ENCODE peak calls at places on chromosome 9, in six cellular contexts. V is aorta; X is K562; Z is psoas muscle; A is activated CD8-positive, alpha-beta memory T cell treated with anti-CD3 and anti-CD28 coated beads, Interleukin-2, amount 10 ng/mL, durations not matched to agents 7 days and 5 days; T is CD4-positive, alpha-beta T cell. M is an unnamed sample.

GRCh38 chr9:130542457-130543228 is 36.7 kb upstream of the FUBP3 start:
- ATAC-seq in A (no peak), T (no peak), X (peak; percentile 55), Z (no peak), V (no peak), M (no peak)

GRCh38 chr9:3900673-3901318 is 375.0 kb upstream of the RFX3 start:
- ATAC-seq in V (no peak), Z (no peak), A (no peak), T (no peak), X (no peak), M (no peak)

GRCh38 chr9:2411459-2412215 is 209.9 kb upstream of the VLDLR start:
- ATAC-seq in T (no peak), V (no peak), Z (no peak), A (no peak), X (no peak), M (no peak)

GRCh38 chr9:110016340-110016739 is 191.6 kb downstream of the C9orf152 start:
- ATAC-seq in X (no peak), A (no peak), T (no peak), V (peak; percentile 29), Z (no peak), M (peak; percentile 71)

GRCh38 chr9:8428389-8428788 is 628.8 kb upstream of the DMAC1 start:
- ATAC-seq in Z (no peak), X (no peak), V (no peak), A (peak; percentile 56), T (no peak), M (no peak)

GRCh38 chr9:122265265-122265900 is 701 bp downstream of the MRRF start:
- ATAC-seq in A (peak; percentile 53), T (peak; percentile 22), Z (peak; percentile 39), V (no peak), X (peak; percentile 33), M (peak; percentile 74)

GRCh38 chr9:129206921-129207320 is 28.9 kb upstream of the IER5L start:
- ATAC-seq in X (no peak), A (no peak), V (no peak), T (peak; percentile 62), Z (no peak), M (no peak)

GRCh38 chr9:131717719-131718460 is 22.0 kb downstream of the RAPGEF1 start:
- ATAC-seq in Z (peak; percentile 75), A (no peak), V (no peak), T (no peak), X (no peak), M (no peak)

GRCh38 chr9:133961226-133962165 is 30.6 kb downstream of the VAV2 start:
- ATAC-seq in A (no peak), Z (no peak), X (no peak), T (no peak), V (no peak), M (peak; percentile 43)

GRCh38 chr9:12813960-12814876 is 39.4 kb downstream of the LURAP1L start:
- ATAC-seq in V (peak; percentile 88), T (no peak), A (no peak), Z (peak; percentile 93), X (peak; percentile 32), M (no peak)

GRCh38 chr9:7081065-7081600 is 323.4 kb downstream of the KDM4C start:
- ATAC-seq in T (no peak), Z (peak; percentile 72), V (no peak), X (no peak), A (no peak), M (no peak)

GRCh38 chr9:81671880-81672280 is 17.5 kb downstream of the TLE1 start:
- ATAC-seq in T (no peak), V (peak; percentile 93), Z (peak; percentile 93), X (no peak), A (no peak), M (no peak)

GRCh38 chr9:91071185-91071990 is 269.8 kb downstream of the SYK start:
- ATAC-seq in Z (peak; percentile 93), X (no peak), T (no peak), V (no peak), A (peak; percentile 98), M (peak; percentile 70)

GRCh38 chr9:7371032-7371431 is 428.5 kb downstream of the DMAC1 start:
- ATAC-seq in T (no peak), V (no peak), X (no peak), A (no peak), Z (no peak), M (no peak)

GRCh38 chr9:124108216-124108615 is 96.6 kb downstream of the LHX2 start:
- ATAC-seq in V (no peak), X (no peak), A (no peak), T (no peak), Z (no peak), M (no peak)

GRCh38 chr9:116543731-116544400 is 143.2 kb upstream of the TRIM32 start:
- ATAC-seq in T (no peak), A (no peak), X (no peak), V (peak; percentile 26), Z (peak; percentile 56), M (no peak)

GRCh38 chr9:20658677-20659473 is 25.2 kb upstream of the FOCAD start:
- ATAC-seq in A (peak; percentile 45), X (peak; percentile 37), T (peak; percentile 29), V (no peak), Z (no peak), M (no peak)

GRCh38 chr9:95009459-95009858 is 283.0 kb downstream of the AOPEP start:
- ATAC-seq in Z (peak; percentile 63), A (no peak), T (no peak), X (no peak), V (no peak), M (no peak)

GRCh38 chr9:113922160-113922559 is 46.1 kb downstream of the ZNF618 start:
- ATAC-seq in T (no peak), X (no peak), V (no peak), A (no peak), Z (no peak), M (no peak)

GRCh38 chr9:132404228-132404881 is 2.3 kb downstream of the TTF1 start:
- ATAC-seq in Z (no peak), X (no peak), V (no peak), T (peak; percentile 35), A (peak; percentile 52), M (no peak)

GRCh38 chr9:35506359-35506758 is 16.4 kb downstream of the RUSC2 start:
- ATAC-seq in T (no peak), X (no peak), A (no peak), Z (no peak), V (no peak), M (no peak)

GRCh38 chr9:110641350-110641749 is 27.2 kb upstream of the MUSK start:
- ATAC-seq in A (no peak), X (no peak), V (no peak), T (no peak), Z (no peak), M (no peak)

GRCh38 chr9:90057361-90057760 is 452.5 kb downstream of the GADD45G start:
- ATAC-seq in V (no peak), A (no peak), T (no peak), X (no peak), Z (no peak), M (no peak)

GRCh38 chr9:86126998-86127972 is 27.9 kb upstream of the GOLM1 start:
- ATAC-seq in V (no peak), X (peak; percentile 91), Z (peak; percentile 97), T (no peak), A (no peak), M (peak; percentile 12)

GRCh38 chr9:88747768-88748167 is 212.8 kb downstream of the NXNL2 start:
- ATAC-seq in T (no peak), X (peak; percentile 100), V (peak; percentile 84), Z (peak; percentile 73), A (no peak), M (no peak)

GRCh38 chr9:87567566-87567965 is 69.9 kb downstream of the DAPK1 start:
- ATAC-seq in Z (no peak), A (no peak), V (peak; percentile 53), X (peak; percentile 77), T (no peak), M (no peak)

GRCh38 chr9:34072410-34072809 is 23.7 kb upstream of the UBAP2 start:
- ATAC-seq in V (no peak), T (no peak), X (peak; percentile 35), A (no peak), Z (no peak), M (no peak)

GRCh38 chr9:5767968-5768932 is 64.7 kb downstream of the ERMP1 start:
- ATAC-seq in T (peak; percentile 37), X (no peak), A (peak; percentile 50), V (no peak), Z (no peak), M (no peak)

GRCh38 chr9:21348430-21348829 is 2.3 kb downstream of the IFNA6 start:
- ATAC-seq in X (no peak), V (no peak), A (no peak), T (no peak), Z (no peak), M (no peak)

GRCh38 chr9:35828716-35829083 is at the start of gene FAM221B:
- ATAC-seq in T (no peak), X (peak; percentile 7), A (no peak), Z (no peak), V (no peak), M (no peak)

GRCh38 chr9:107750741-107751521 is 261.4 kb upstream of the KLF4 start:
- ATAC-seq in T (no peak), A (no peak), Z (peak; percentile 86), V (peak; percentile 93), X (no peak), M (no peak)

GRCh38 chr9:806285-807156 is 35.0 kb upstream of the DMRT1 start:
- ATAC-seq in A (peak; percentile 46), V (no peak), X (peak; percentile 60), Z (no peak), T (no peak), M (no peak)

M was measured in stimulated activated memory B cell treated with anti-CD40 and anti-IgM and Interleukin-4, amounts not matched to agents 10 μg/mL and 1 μg/mL and 100 μg/mL, for 72 hours.